ENCODE peak calls at places on chromosomes 6 and 20, in ten cellular contexts. J is ovary, L is A549, F is foreskin fibroblast, E is BJ, V is heart left ventricle, G is neural crest cell, A is GM13977, D is H1, W is lower lobe of right lung. Q is an unnamed sample.

GRCh38 chr6:26400626-26401025 is 1.4 kb upstream of the BTN3A1 start:
- DNase-seq in G (no peak), L (no peak), V (no peak), D (no peak), A (no peak), J (no peak), F (no peak), W (no peak), E (no peak), Q (no peak)

GRCh38 chr20:56952258-56952929 is 314.0 kb downstream of the BMP7 start:
- DNase-seq in W (no peak), D (no peak), E (no peak), G (no peak), J (no peak), V (no peak), F (no peak), A (no peak), L (no peak), Q (no peak)

GRCh38 chr20:43840382-43841070 is 74.1 kb upstream of the TOX2 start:
- DNase-seq in J (no peak), L (peak), W (no peak), G (no peak), E (no peak), V (no peak), A (peak), F (peak), D (peak), Q (no peak)

GRCh38 chr6:36945301-36945700 is 9.2 kb upstream of the PI16 start:
- DNase-seq in F (no peak), E (no peak), G (no peak), A (no peak), D (no peak), W (no peak), J (no peak), V (no peak), L (no peak), Q (no peak)

GRCh38 chr6:170074435-170074834 is 216.4 kb downstream of the DLL1 start:
- DNase-seq in V (no peak), F (no peak), W (peak), J (no peak), L (no peak), G (no peak), A (no peak), E (no peak), D (no peak), Q (no peak)

GRCh38 chr6:41017663-41018062 is 21.4 kb downstream of the UNC5CL start:
- DNase-seq in V (no peak), F (no peak), A (no peak), G (no peak), L (no peak), W (no peak), J (no peak), D (no peak), E (no peak), Q (no peak)

GRCh38 chr6:85394853-85395538 is 54.9 kb upstream of the NT5E start:
- DNase-seq in W (no peak), V (no peak), E (no peak), G (no peak), L (no peak), D (no peak), A (no peak), F (peak), J (no peak), Q (peak)

GRCh38 chr6:170033666-170034065 is 257.2 kb downstream of the DLL1 start:
- DNase-seq in A (no peak), J (peak), F (no peak), W (no peak), V (no peak), D (no peak), G (no peak), L (no peak), E (no peak), Q (no peak)

GRCh38 chr20:47276856-47277541 is 79.5 kb downstream of the ZMYND8 start:
- DNase-seq in G (no peak), W (no peak), L (no peak), J (peak), E (peak), F (peak), V (peak), A (no peak), D (no peak), Q (no peak)

GRCh38 chr6:84575264-84575663 is 189.1 kb downstream of the TBX18 start:
- DNase-seq in G (no peak), D (no peak), J (no peak), L (no peak), V (no peak), E (no peak), A (no peak), F (peak), W (no peak), Q (no peak)

GRCh38 chr6:61947311-61947970 is 338.6 kb downstream of the KHDRBS2 start:
- DNase-seq in J (no peak), L (no peak), D (no peak), F (no peak), W (no peak), A (no peak), V (no peak), G (no peak), E (no peak), Q (no peak)

GRCh38 chr6:169838291-169839028 is 87.0 kb downstream of the ERMARD start:
- DNase-seq in W (no peak), J (no peak), D (peak), V (no peak), L (no peak), E (no peak), F (no peak), G (no peak), A (no peak), Q (no peak)

GRCh38 chr20:36035720-36036119 is 67.3 kb downstream of the CNBD2 start:
- DNase-seq in L (no peak), D (no peak), A (no peak), V (no peak), E (no peak), G (no peak), J (no peak), F (no peak), W (no peak), Q (no peak)
- TF ChIP-seq CTCF in L (no peak), D (no peak), A (no peak), V (no peak), E (no peak), G (no peak), J (no peak), F (no peak), W (no peak), Q (no peak)

GRCh38 chr6:72947534-72947933 is 277.8 kb downstream of the KHDC1L start:
- DNase-seq in A (no peak), E (no peak), V (no peak), W (no peak), J (no peak), L (no peak), F (no peak), G (no peak), D (no peak), Q (peak)

GRCh38 chr6:72950114-72950860 is 275.0 kb downstream of the KHDC1L start:
- DNase-seq in W (no peak), F (peak), A (no peak), L (peak), E (peak), D (no peak), J (no peak), V (no peak), G (no peak), Q (no peak)

GRCh38 chr6:72946766-72947165 is 278.5 kb downstream of the KHDC1L start:
- DNase-seq in W (no peak), J (no peak), V (no peak), D (no peak), E (no peak), L (no peak), A (no peak), G (no peak), F (peak), Q (no peak)

GRCh38 chr6:72944660-72945059 is 280.6 kb downstream of the KHDC1L start:
- DNase-seq in J (no peak), L (no peak), D (no peak), F (no peak), V (no peak), G (no peak), A (no peak), W (no peak), E (no peak), Q (no peak)

GRCh38 chr6:72948153-72948552 is 277.1 kb downstream of the KHDC1L start:
- DNase-seq in V (no peak), F (no peak), L (no peak), W (no peak), J (no peak), A (no peak), E (no peak), D (no peak), G (no peak), Q (no peak)
- TF ChIP-seq CTCF in V (no peak), F (no peak), L (no peak), W (no peak), J (no peak), A (no peak), E (no peak), D (no peak), G (no peak), Q (no peak)

DNA sequence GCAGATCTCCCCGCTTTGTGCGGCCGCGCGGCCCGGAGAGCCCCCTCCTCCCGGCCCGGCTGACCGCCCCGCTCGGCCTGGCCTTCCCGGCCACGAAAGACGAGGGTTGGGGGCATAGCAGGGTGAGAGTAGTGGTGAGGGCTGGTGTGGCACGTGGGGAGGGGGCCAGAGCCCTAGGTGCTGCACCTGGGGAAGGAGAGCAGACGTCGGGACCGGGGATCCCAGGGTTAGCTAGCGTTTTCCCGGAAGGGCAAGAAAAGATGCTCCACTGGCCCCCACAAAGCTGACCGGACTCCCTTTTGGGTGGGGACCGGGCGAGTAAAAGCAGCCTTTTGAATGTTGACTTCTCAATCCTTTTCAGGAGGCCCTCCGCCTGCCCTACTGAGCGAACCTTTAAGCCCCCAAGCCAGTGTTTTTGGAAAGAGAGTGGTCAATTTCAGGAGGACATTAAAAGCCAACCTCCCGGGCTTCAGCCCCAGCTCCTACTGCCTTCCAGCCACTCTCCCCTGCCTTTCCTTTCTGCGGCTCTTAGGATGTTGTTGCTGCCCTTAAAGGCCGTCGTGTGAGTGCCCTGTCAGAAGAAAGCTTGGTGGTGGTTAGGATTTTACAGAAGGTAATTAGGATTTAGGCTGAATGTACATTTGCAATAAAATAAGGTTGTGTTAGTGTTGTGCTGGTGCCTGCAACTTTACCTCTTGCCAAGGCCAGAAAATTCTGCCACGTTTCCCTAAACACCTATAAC is 652 bp upstream of the BACH2 start:
- DNase-seq in J (no peak), W (no peak), E (no peak), D (no peak), G (no peak), V (no peak), F (no peak), A (no peak), L (no peak), Q (no peak)
- TF ChIP-seq CTCF in J (no peak), W (no peak), E (no peak), D (no peak), G (peak), V (peak), F (no peak), A (no peak), L (no peak), Q (no peak)

DNA sequence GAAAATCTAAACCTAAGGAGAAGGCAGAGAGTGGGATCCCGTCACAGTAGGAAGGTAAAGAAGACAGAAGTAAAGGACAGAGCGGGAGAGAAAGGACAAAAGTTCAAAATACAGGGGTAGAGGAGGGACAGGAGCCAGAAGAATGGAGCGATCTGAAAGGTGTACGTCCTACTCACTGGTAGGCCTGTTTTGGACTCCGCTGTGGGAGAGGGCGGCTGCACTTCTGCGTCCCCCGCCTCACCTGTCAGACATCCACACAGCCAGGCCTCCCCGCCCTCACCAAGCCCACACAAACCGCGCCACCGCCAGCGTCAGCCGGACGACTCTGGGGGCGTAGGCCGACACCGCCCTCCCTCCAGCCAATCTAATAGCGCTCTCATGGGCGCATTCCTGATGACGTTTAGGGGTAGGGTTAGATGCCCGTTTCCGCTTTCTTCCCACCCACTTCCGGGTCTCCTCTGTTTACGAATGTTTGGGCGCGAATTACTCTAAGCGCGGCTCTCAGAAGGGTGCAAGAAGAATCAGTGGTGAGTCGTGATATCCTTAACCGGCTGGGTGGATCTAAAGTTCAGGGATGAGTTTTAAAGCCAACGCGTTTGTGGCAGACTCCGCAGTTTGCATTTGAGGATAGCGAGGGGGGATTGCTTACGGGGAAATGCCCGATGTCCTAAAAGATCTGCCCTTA is at the start of the genes CENPQ and MMUT:
- DNase-seq in F (peak), G (peak), J (peak), D (peak), L (peak), A (peak), W (peak), V (peak), E (peak), Q (peak)
- TF ChIP-seq CTCF in F (no peak), G (no peak), J (peak), D (no peak), L (no peak), A (no peak), W (no peak), V (no peak), E (no peak), Q (no peak)

GRCh38 chr20:39538317-39538716 is 576.2 kb downstream of the DHX35 start:
- DNase-seq in L (no peak), E (no peak), V (no peak), A (no peak), W (no peak), J (no peak), D (no peak), G (no peak), F (no peak), Q (no peak)
- TF ChIP-seq CTCF in L (no peak), E (no peak), V (no peak), A (no peak), W (no peak), J (no peak), D (no peak), G (no peak), F (no peak), Q (no peak)

GRCh38 chr20:45935416-45936046 is 1.0 kb downstream of the PCIF1 start:
- DNase-seq in W (no peak), L (peak), V (no peak), D (no peak), J (no peak), A (no peak), G (no peak), E (no peak), F (no peak), Q (no peak)

GRCh38 chr20:45937765-45938164 is 3.3 kb downstream of the PCIF1 start:
- DNase-seq in A (no peak), D (no peak), L (no peak), E (no peak), G (no peak), J (no peak), F (no peak), V (no peak), W (no peak), Q (no peak)

GRCh38 chr20:45934046-45934586 is 367 bp upstream of the PCIF1 start:
- DNase-seq in E (no peak), D (no peak), F (peak), W (peak), V (peak), G (no peak), L (peak), A (peak), J (peak), Q (no peak)

GRCh38 chr20:45933231-45934045 is 1.0 kb upstream of the PCIF1 start:
- DNase-seq in J (peak), F (peak), A (peak), W (peak), E (no peak), G (peak), D (peak), L (peak), V (peak), Q (peak)

DNA sequence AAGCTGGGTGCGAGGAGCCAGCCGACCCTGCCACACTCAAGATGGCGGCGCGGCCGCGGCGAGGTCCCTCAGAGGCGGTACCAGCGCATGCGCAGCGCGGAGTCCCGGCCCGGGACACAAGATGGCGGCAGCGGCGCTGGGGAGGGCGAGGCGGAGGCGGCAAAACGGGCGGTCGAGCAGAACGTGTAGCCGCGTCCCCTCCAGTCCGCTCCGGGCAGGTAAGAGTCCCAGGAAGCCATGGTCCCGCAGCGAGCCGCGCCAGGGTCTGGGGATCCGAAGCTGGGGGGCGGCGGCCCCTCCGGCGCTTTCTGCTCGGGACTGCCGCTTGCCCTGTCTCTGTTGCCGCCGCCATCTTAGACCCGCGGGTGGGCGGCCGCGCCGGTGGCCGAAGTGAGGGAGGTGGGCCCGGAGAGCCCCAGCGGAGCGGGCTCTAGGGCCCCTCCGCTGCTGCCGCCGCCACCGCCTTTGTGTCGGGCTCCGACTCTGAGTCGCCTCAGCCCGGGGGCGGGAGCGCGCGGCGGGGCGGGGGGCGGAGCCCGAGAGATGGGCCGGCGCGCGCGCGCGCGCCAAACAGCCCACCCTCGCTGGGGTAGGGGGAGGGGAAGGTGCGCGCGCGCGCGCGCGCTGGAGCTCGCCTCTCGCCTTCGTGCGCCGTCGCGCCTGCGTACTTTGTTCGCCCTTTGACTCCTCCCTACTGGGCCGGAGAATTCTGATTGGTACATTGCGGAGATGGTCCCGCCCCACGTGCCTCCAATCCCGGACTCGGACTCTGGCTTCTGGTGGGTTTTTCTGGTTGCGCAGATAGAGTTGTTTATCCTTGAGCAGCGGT is at the start of gene PCIF1:
- DNase-seq in J (peak), A (peak), G (peak), L (peak), F (peak), E (peak), D (peak), W (peak), V (peak), Q (peak)
- TF ChIP-seq CTCF in J (peak), A (no peak), G (no peak), L (no peak), F (no peak), E (no peak), D (no peak), W (no peak), V (no peak), Q (no peak)

DNA sequence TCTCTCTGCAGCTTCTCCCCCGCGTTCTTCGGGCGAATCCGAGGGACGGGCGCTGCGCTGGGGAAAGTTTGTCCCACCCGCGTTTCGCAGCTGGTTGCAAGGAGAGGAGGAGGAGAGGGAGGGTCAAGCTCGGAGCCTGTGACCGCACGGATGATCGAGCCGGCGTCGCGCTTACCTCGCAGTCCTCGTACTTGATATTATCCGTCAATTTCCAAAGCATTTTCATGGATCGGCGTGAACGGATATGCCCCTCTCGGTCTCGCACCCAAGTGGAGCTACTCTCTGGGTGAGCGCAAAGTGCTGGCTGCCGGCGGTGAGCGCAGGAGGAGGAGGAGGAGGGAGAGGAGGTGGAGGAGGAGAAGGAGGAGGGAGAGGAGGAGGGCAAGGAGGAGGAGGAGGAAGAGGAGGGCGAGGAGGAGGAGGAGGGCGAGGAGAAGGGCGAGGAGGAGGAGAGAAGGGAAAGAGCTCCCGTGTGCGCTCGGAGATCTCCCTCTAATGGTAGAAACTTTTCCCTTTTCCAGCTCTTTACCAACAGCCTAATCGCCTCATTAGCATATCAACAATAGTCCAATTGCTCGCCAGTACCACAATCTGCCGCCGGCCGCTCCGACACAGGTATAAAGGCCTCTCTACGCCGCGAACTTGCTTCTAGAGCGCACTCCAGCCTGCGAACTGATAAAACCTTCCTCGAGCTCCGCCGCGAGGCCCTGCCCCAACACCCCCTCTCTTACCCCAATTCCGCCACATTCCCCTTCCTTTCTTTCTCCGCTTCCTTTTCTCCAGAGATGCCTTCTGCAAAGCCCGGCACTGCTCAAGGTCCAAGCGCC is at the start of gene TFAP2A:
- DNase-seq in L (peak), D (peak), A (no peak), G (no peak), J (no peak), F (peak), V (no peak), W (no peak), E (no peak), Q (no peak)
- TF ChIP-seq CTCF in L (peak), D (peak), A (no peak), G (peak), J (no peak), F (peak), V (no peak), W (no peak), E (peak), Q (peak)

Q was measured in LNCaP clone FGC.